ENCODE peak calls at places on chromosome 11, in nine cellular contexts. One of them, this sample, is unnamed.

GRCh38 chr11:34860034-34860433 is 56.1 kb downstream of the APIP start:
- DNase-seq in H9: no peak
- DNase-seq in mammary epithelial cell: peak
- DNase-seq in cardiac fibroblast: no peak
- DNase-seq in endothelial cell of umbilical vein: no peak
- DNase-seq in tibial nerve: no peak
- DNase-seq in AG09319: no peak
- DNase-seq in HepG2: no peak
- DNase-seq in choroid plexus epithelial cell: no peak
- DNase-seq in this sample: no peak

GRCh38 chr11:65859812-65860277 is 388 bp upstream of the MUS81 start:
- DNase-seq in endothelial cell of umbilical vein: no peak
- DNase-seq in H9: no peak
- DNase-seq in HepG2: no peak
- DNase-seq in AG09319: no peak
- DNase-seq in cardiac fibroblast: no peak
- DNase-seq in choroid plexus epithelial cell: no peak
- DNase-seq in tibial nerve: no peak
- DNase-seq in mammary epithelial cell: no peak
- DNase-seq in this sample: no peak

GRCh38 chr11:131584694-131585592 is 214.5 kb downstream of the NTM start:
- DNase-seq in AG09319: no peak
- DNase-seq in endothelial cell of umbilical vein: no peak
- DNase-seq in HepG2: no peak
- DNase-seq in mammary epithelial cell: no peak
- DNase-seq in H9: peak
- DNase-seq in tibial nerve: no peak
- DNase-seq in cardiac fibroblast: no peak
- DNase-seq in choroid plexus epithelial cell: no peak
- DNase-seq in this sample: peak

GRCh38 chr11:40306938-40307548 is 1152.4 kb downstream of the LRRC4C start:
- DNase-seq in AG09319: peak
- DNase-seq in choroid plexus epithelial cell: peak
- DNase-seq in endothelial cell of umbilical vein: peak
- DNase-seq in H9: no peak
- DNase-seq in mammary epithelial cell: peak
- DNase-seq in HepG2: peak
- DNase-seq in tibial nerve: no peak
- DNase-seq in cardiac fibroblast: peak
- DNase-seq in this sample: no peak

GRCh38 chr11:12411806-12412727 is 34.7 kb downstream of the PARVA start:
- DNase-seq in cardiac fibroblast: peak
- DNase-seq in tibial nerve: peak
- DNase-seq in AG09319: peak
- DNase-seq in choroid plexus epithelial cell: peak
- DNase-seq in endothelial cell of umbilical vein: peak
- DNase-seq in H9: peak
- DNase-seq in HepG2: peak
- DNase-seq in mammary epithelial cell: peak
- DNase-seq in this sample: peak

GRCh38 chr11:22875869-22876473 is 15.7 kb upstream of the CCDC179 start:
- DNase-seq in tibial nerve: peak
- DNase-seq in AG09319: peak
- DNase-seq in H9: peak
- DNase-seq in cardiac fibroblast: peak
- DNase-seq in mammary epithelial cell: peak
- DNase-seq in HepG2: peak
- DNase-seq in endothelial cell of umbilical vein: peak
- DNase-seq in choroid plexus epithelial cell: peak
- DNase-seq in this sample: peak

GRCh38 chr11:44625759-44626523 is 60.5 kb downstream of the CD82 start:
- DNase-seq in cardiac fibroblast: no peak
- DNase-seq in choroid plexus epithelial cell: no peak
- DNase-seq in HepG2: no peak
- DNase-seq in mammary epithelial cell: no peak
- DNase-seq in endothelial cell of umbilical vein: no peak
- DNase-seq in H9: no peak
- DNase-seq in AG09319: no peak
- DNase-seq in tibial nerve: no peak
- DNase-seq in this sample: no peak

GRCh38 chr11:19116315-19116970 is 525 bp upstream of the ZDHHC13 start:
- DNase-seq in AG09319: no peak
- DNase-seq in mammary epithelial cell: no peak
- DNase-seq in cardiac fibroblast: no peak
- DNase-seq in endothelial cell of umbilical vein: no peak
- DNase-seq in choroid plexus epithelial cell: no peak
- DNase-seq in HepG2: no peak
- DNase-seq in H9: no peak
- DNase-seq in tibial nerve: no peak
- DNase-seq in this sample: no peak

GRCh38 chr11:10298342-10298741 is 4.3 kb upstream of the SBF2 start:
- DNase-seq in mammary epithelial cell: peak
- DNase-seq in AG09319: no peak
- DNase-seq in endothelial cell of umbilical vein: no peak
- DNase-seq in choroid plexus epithelial cell: peak
- DNase-seq in HepG2: peak
- DNase-seq in H9: no peak
- DNase-seq in cardiac fibroblast: peak
- DNase-seq in tibial nerve: no peak
- DNase-seq in this sample: no peak

GRCh38 chr11:46537851-46538295 is 56.0 kb downstream of the AMBRA1 start:
- DNase-seq in H9: peak
- DNase-seq in AG09319: no peak
- DNase-seq in cardiac fibroblast: peak
- DNase-seq in mammary epithelial cell: peak
- DNase-seq in choroid plexus epithelial cell: peak
- DNase-seq in endothelial cell of umbilical vein: peak
- DNase-seq in HepG2: peak
- DNase-seq in tibial nerve: no peak
- DNase-seq in this sample: peak

GRCh38 chr11:36412781-36413383 is 97.2 kb downstream of the TRAF6 start:
- DNase-seq in choroid plexus epithelial cell: peak
- DNase-seq in endothelial cell of umbilical vein: no peak
- DNase-seq in cardiac fibroblast: no peak
- DNase-seq in AG09319: no peak
- DNase-seq in mammary epithelial cell: no peak
- DNase-seq in HepG2: no peak
- DNase-seq in tibial nerve: no peak
- DNase-seq in H9: no peak
- DNase-seq in this sample: no peak

GRCh38 chr11:75520688-75521087 is 5.1 kb downstream of the GDPD5 start:
- DNase-seq in mammary epithelial cell: no peak
- DNase-seq in H9: no peak
- DNase-seq in cardiac fibroblast: no peak
- DNase-seq in AG09319: no peak
- DNase-seq in HepG2: no peak
- DNase-seq in choroid plexus epithelial cell: no peak
- DNase-seq in tibial nerve: no peak
- DNase-seq in endothelial cell of umbilical vein: no peak
- DNase-seq in this sample: no peak

GRCh38 chr11:94762208-94762607 is 5.9 kb upstream of the AMOTL1 start:
- DNase-seq in tibial nerve: no peak
- DNase-seq in AG09319: no peak
- DNase-seq in H9: no peak
- DNase-seq in cardiac fibroblast: peak
- DNase-seq in choroid plexus epithelial cell: no peak
- DNase-seq in mammary epithelial cell: no peak
- DNase-seq in HepG2: no peak
- DNase-seq in endothelial cell of umbilical vein: peak
- DNase-seq in this sample: no peak

GRCh38 chr11:115422013-115422697 is 82.1 kb downstream of the CADM1 start:
- DNase-seq in endothelial cell of umbilical vein: no peak
- DNase-seq in mammary epithelial cell: no peak
- DNase-seq in tibial nerve: no peak
- DNase-seq in HepG2: no peak
- DNase-seq in cardiac fibroblast: no peak
- DNase-seq in choroid plexus epithelial cell: no peak
- DNase-seq in AG09319: no peak
- DNase-seq in H9: no peak
- DNase-seq in this sample: no peak

GRCh38 chr11:98679673-98680072 is 341.1 kb upstream of the CNTN5 start:
- DNase-seq in H9: no peak
- DNase-seq in tibial nerve: no peak
- DNase-seq in endothelial cell of umbilical vein: no peak
- DNase-seq in cardiac fibroblast: no peak
- DNase-seq in AG09319: no peak
- DNase-seq in choroid plexus epithelial cell: no peak
- DNase-seq in mammary epithelial cell: no peak
- DNase-seq in HepG2: no peak
- DNase-seq in this sample: no peak

GRCh38 chr11:3123761-3124733 is 41.1 kb downstream of the OSBPL5 start:
- DNase-seq in mammary epithelial cell: peak
- DNase-seq in AG09319: peak
- DNase-seq in H9: no peak
- DNase-seq in choroid plexus epithelial cell: peak
- DNase-seq in cardiac fibroblast: peak
- DNase-seq in endothelial cell of umbilical vein: peak
- DNase-seq in tibial nerve: peak
- DNase-seq in HepG2: no peak
- DNase-seq in this sample: peak

GRCh38 chr11:45146072-45147016 is at the start of gene PRDM11:
- DNase-seq in cardiac fibroblast: peak
- DNase-seq in tibial nerve: no peak
- DNase-seq in mammary epithelial cell: peak
- DNase-seq in HepG2: no peak
- DNase-seq in H9: peak
- DNase-seq in choroid plexus epithelial cell: peak
- DNase-seq in endothelial cell of umbilical vein: peak
- DNase-seq in AG09319: peak
- DNase-seq in this sample: peak

GRCh38 chr11:18668131-18668530 is 30.4 kb upstream of the TMEM86A start:
- DNase-seq in choroid plexus epithelial cell: no peak
- DNase-seq in endothelial cell of umbilical vein: no peak
- DNase-seq in AG09319: no peak
- DNase-seq in tibial nerve: no peak
- DNase-seq in cardiac fibroblast: no peak
- DNase-seq in HepG2: no peak
- DNase-seq in mammary epithelial cell: no peak
- DNase-seq in H9: no peak
- DNase-seq in this sample: no peak

DNA sequence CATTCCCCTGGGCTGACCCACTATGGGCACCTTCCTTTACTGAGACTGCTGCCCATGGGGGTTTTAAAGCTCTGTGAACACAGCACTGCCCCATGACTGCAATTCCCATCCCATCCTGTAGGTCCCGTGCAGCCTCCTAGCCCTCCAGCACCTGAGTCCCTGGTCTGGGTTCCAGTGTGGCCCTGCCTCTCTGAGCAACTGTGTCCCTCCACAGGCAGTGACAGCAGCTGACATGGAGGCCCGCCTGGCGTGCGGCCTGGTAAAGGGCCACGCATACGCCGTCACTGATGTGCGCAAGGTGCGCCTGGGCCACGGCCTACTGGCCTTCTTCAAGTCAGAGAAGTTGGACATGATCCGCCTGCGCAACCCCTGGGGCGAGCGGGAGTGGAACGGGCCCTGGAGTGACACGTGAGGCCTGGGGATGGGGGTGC is 12.6 kb downstream of the OMP start:
- DNase-seq in tibial nerve: no peak
- DNase-seq in cardiac fibroblast: no peak
- DNase-seq in AG09319: no peak
- DNase-seq in choroid plexus epithelial cell: no peak
- DNase-seq in endothelial cell of umbilical vein: no peak
- DNase-seq in HepG2: no peak
- DNase-seq in mammary epithelial cell: no peak
- DNase-seq in H9: peak
- DNase-seq in this sample: no peak
- TF ChIP-seq CTCF in tibial nerve: no peak
- TF ChIP-seq CTCF in cardiac fibroblast: peak
- TF ChIP-seq CTCF in AG09319: no peak
- TF ChIP-seq CTCF in choroid plexus epithelial cell: peak
- TF ChIP-seq CTCF in endothelial cell of umbilical vein: peak
- TF ChIP-seq CTCF in HepG2: no peak
- TF ChIP-seq CTCF in mammary epithelial cell: peak
- TF ChIP-seq CTCF in H9: peak
- TF ChIP-seq CTCF in this sample: peak

GRCh38 chr11:105315287-105315686 is 175.7 kb upstream of the CARD18 start:
- DNase-seq in HepG2: peak
- DNase-seq in AG09319: no peak
- DNase-seq in cardiac fibroblast: no peak
- DNase-seq in choroid plexus epithelial cell: peak
- DNase-seq in endothelial cell of umbilical vein: no peak
- DNase-seq in tibial nerve: no peak
- DNase-seq in H9: no peak
- DNase-seq in mammary epithelial cell: peak
- DNase-seq in this sample: no peak
- TF ChIP-seq CTCF in HepG2: no peak
- TF ChIP-seq CTCF in AG09319: no peak
- TF ChIP-seq CTCF in cardiac fibroblast: no peak
- TF ChIP-seq CTCF in choroid plexus epithelial cell: peak
- TF ChIP-seq CTCF in endothelial cell of umbilical vein: no peak
- TF ChIP-seq CTCF in tibial nerve: no peak
- TF ChIP-seq CTCF in H9: no peak
- TF ChIP-seq CTCF in mammary epithelial cell: peak
- TF ChIP-seq CTCF in this sample: no peak

GRCh38 chr11:106179048-106179447 is 101.6 kb downstream of the AASDHPPT start:
- DNase-seq in endothelial cell of umbilical vein: no peak
- DNase-seq in HepG2: no peak
- DNase-seq in tibial nerve: no peak
- DNase-seq in AG09319: no peak
- DNase-seq in mammary epithelial cell: no peak
- DNase-seq in H9: no peak
- DNase-seq in cardiac fibroblast: no peak
- DNase-seq in choroid plexus epithelial cell: no peak
- DNase-seq in this sample: no peak

GRCh38 chr11:106178361-106178760 is 100.9 kb downstream of the AASDHPPT start:
- DNase-seq in AG09319: no peak
- DNase-seq in endothelial cell of umbilical vein: no peak
- DNase-seq in mammary epithelial cell: peak
- DNase-seq in H9: no peak
- DNase-seq in HepG2: no peak
- DNase-seq in choroid plexus epithelial cell: no peak
- DNase-seq in cardiac fibroblast: no peak
- DNase-seq in tibial nerve: no peak
- DNase-seq in this sample: no peak

GRCh38 chr11:106177311-106177710 is 99.8 kb downstream of the AASDHPPT start:
- DNase-seq in H9: no peak
- DNase-seq in AG09319: no peak
- DNase-seq in endothelial cell of umbilical vein: no peak
- DNase-seq in cardiac fibroblast: no peak
- DNase-seq in tibial nerve: no peak
- DNase-seq in choroid plexus epithelial cell: no peak
- DNase-seq in mammary epithelial cell: no peak
- DNase-seq in HepG2: no peak
- DNase-seq in this sample: no peak

GRCh38 chr11:106173291-106173690 is 95.8 kb downstream of the AASDHPPT start:
- DNase-seq in endothelial cell of umbilical vein: no peak
- DNase-seq in AG09319: no peak
- DNase-seq in H9: no peak
- DNase-seq in choroid plexus epithelial cell: no peak
- DNase-seq in tibial nerve: no peak
- DNase-seq in mammary epithelial cell: no peak
- DNase-seq in cardiac fibroblast: no peak
- DNase-seq in HepG2: no peak
- DNase-seq in this sample: no peak

GRCh38 chr11:106176817-106177216 is 99.4 kb downstream of the AASDHPPT start:
- DNase-seq in choroid plexus epithelial cell: no peak
- DNase-seq in HepG2: no peak
- DNase-seq in endothelial cell of umbilical vein: no peak
- DNase-seq in cardiac fibroblast: no peak
- DNase-seq in AG09319: no peak
- DNase-seq in tibial nerve: no peak
- DNase-seq in H9: no peak
- DNase-seq in mammary epithelial cell: no peak
- DNase-seq in this sample: no peak
- TF ChIP-seq CTCF in choroid plexus epithelial cell: no peak
- TF ChIP-seq CTCF in HepG2: no peak
- TF ChIP-seq CTCF in endothelial cell of umbilical vein: no peak
- TF ChIP-seq CTCF in cardiac fibroblast: no peak
- TF ChIP-seq CTCF in AG09319: no peak
- TF ChIP-seq CTCF in tibial nerve: no peak
- TF ChIP-seq CTCF in H9: no peak
- TF ChIP-seq CTCF in mammary epithelial cell: no peak
- TF ChIP-seq CTCF in this sample: no peak

GRCh38 chr11:123020968-123021367 is 39.3 kb upstream of the BSX start:
- DNase-seq in AG09319: no peak
- DNase-seq in endothelial cell of umbilical vein: peak
- DNase-seq in H9: peak
- DNase-seq in tibial nerve: no peak
- DNase-seq in cardiac fibroblast: peak
- DNase-seq in choroid plexus epithelial cell: peak
- DNase-seq in HepG2: peak
- DNase-seq in mammary epithelial cell: peak
- DNase-seq in this sample: peak
- TF ChIP-seq CTCF in AG09319: peak
- TF ChIP-seq CTCF in endothelial cell of umbilical vein: peak
- TF ChIP-seq CTCF in H9: peak
- TF ChIP-seq CTCF in tibial nerve: peak
- TF ChIP-seq CTCF in cardiac fibroblast: peak
- TF ChIP-seq CTCF in choroid plexus epithelial cell: peak
- TF ChIP-seq CTCF in HepG2: peak
- TF ChIP-seq CTCF in mammary epithelial cell: peak
- TF ChIP-seq CTCF in this sample: peak